ENCODE peak calls at places on chromosomes 16 and 17, in five cellular contexts. N, Q, Y, B and X are unnamed samples.

GRCh38 chr16:17590711-17591654 is 120.2 kb upstream of the XYLT1 start:
- DNase-seq in N (peak), Q (peak), Y (peak), B (peak), X (no peak)

GRCh38 chr16:51155199-51155607 is 4.1 kb upstream of the SALL1 start:
- DNase-seq in N (no peak), Q (no peak), Y (no peak), B (no peak), X (no peak)

GRCh38 chr16:89534147-89534788 is 26.1 kb downstream of the SPG7 start:
- DNase-seq in N (no peak), Q (peak), Y (no peak), B (peak), X (no peak)

GRCh38 chr16:66926171-66926570 is 836 bp upstream of the RRAD start:
- DNase-seq in N (no peak), Q (no peak), Y (no peak), B (no peak), X (no peak)

GRCh38 chr16:14329727-14330363 is 258.7 kb downstream of the MRTFB start:
- DNase-seq in N (no peak), Q (no peak), Y (no peak), B (no peak), X (no peak)

GRCh38 chr17:9700136-9700535 is 54.8 kb downstream of the USP43 start:
- DNase-seq in N (peak), Q (no peak), Y (no peak), B (no peak), X (no peak)

GRCh38 chr16:1184156-1184868 is 31.4 kb downstream of the CACNA1H start:
- DNase-seq in N (no peak), Q (no peak), Y (no peak), B (no peak), X (no peak)

GRCh38 chr16:19488213-19488640 is 33.7 kb downstream of the GDE1 start:
- DNase-seq in N (no peak), Q (no peak), Y (no peak), B (no peak), X (no peak)

GRCh38 chr17:48215583-48216139 is 108.1 kb downstream of the SNX11 start:
- DNase-seq in N (no peak), Q (peak), Y (no peak), B (peak), X (no peak)

GRCh38 chr17:42849451-42850157 is 1.4 kb upstream of the AOC3 start:
- DNase-seq in N (no peak), Q (no peak), Y (no peak), B (no peak), X (no peak)

GRCh38 chr17:16927641-16928321 is 44.1 kb downstream of the TNFRSF13B start:
- DNase-seq in N (no peak), Q (no peak), Y (no peak), B (no peak), X (no peak)

GRCh38 chr16:67170168-67170947 is at the start of gene NOL3:
- DNase-seq in N (peak), Q (peak), Y (no peak), B (peak), X (no peak)

GRCh38 chr17:32783602-32784001 is 93.3 kb downstream of the MYO1D start:
- DNase-seq in N (no peak), Q (peak), Y (no peak), B (peak), X (peak)

GRCh38 chr16:89261691-89262563 is 44.4 kb downstream of the ZNF778 start:
- DNase-seq in N (no peak), Q (no peak), Y (no peak), B (peak), X (no peak)

GRCh38 chr17:35612924-35613521 is 25.9 kb downstream of the AP2B1 start:
- DNase-seq in N (peak), Q (peak), Y (no peak), B (peak), X (no peak)

GRCh38 chr16:1156111-1156982 is 3.4 kb downstream of the CACNA1H start:
- DNase-seq in N (no peak), Q (no peak), Y (no peak), B (no peak), X (no peak)

GRCh38 chr16:986925-987581 is 5.5 kb downstream of the SOX8 start:
- DNase-seq in N (no peak), Q (no peak), Y (no peak), B (no peak), X (no peak)

GRCh38 chr17:61821655-61822054 is 41.7 kb downstream of the BRIP1 start:
- DNase-seq in N (no peak), Q (no peak), Y (no peak), B (no peak), X (no peak)

GRCh38 chr17:64190468-64190867 is 60.5 kb upstream of the ERN1 start:
- DNase-seq in N (no peak), Q (no peak), Y (no peak), B (no peak), X (no peak)

GRCh38 chr17:77565166-77565565 is 393.3 kb upstream of the TNRC6C start:
- DNase-seq in N (no peak), Q (no peak), Y (no peak), B (no peak), X (no peak)

GRCh38 chr16:55868980-55869379 is 6.2 kb downstream of the CES5A start:
- DNase-seq in N (no peak), Q (no peak), Y (no peak), B (no peak), X (no peak)

GRCh38 chr17:12979255-12979654 is 38.6 kb downstream of the ELAC2 start:
- DNase-seq in N (no peak), Q (no peak), Y (no peak), B (no peak), X (no peak)

GRCh38 chr16:20387978-20388377 is 16.6 kb downstream of the PDILT start:
- DNase-seq in N (no peak), Q (no peak), Y (no peak), B (no peak), X (no peak)

GRCh38 chr16:11949527-11949926 is 7.7 kb upstream of the NPIPB2 start:
- DNase-seq in N (no peak), Q (peak), Y (no peak), B (peak), X (no peak)

GRCh38 chr16:85090166-85090565 is 22.1 kb downstream of the CIBAR2 start:
- DNase-seq in N (no peak), Q (peak), Y (no peak), B (no peak), X (no peak)

GRCh38 chr17:79619636-79620206 is 8.9 kb upstream of the RBFOX3 start:
- DNase-seq in N (no peak), Q (no peak), Y (no peak), B (no peak), X (no peak)